ENCODE peak calls at places on chromosomes 13 and 19, in four cellular contexts. E, X, G and Y are unnamed samples.
A peak's percentile ranks its signal among the peaks of the same experiment; 100 is the strongest.

GRCh38 chr19:13092608-13093260 is 9.9 kb downstream of the LYL1 start:
- DNase-seq in E (no peak), X (no peak), G (no peak), Y (no peak)

GRCh38 chr13:51768976-51769375 is 35.0 kb downstream of the DHRS12 start:
- DNase-seq in E (no peak), X (no peak), G (no peak), Y (no peak)

GRCh38 chr13:36767276-36767675 is 51.7 kb upstream of the RFXAP start:
- DNase-seq in E (no peak), X (no peak), G (no peak), Y (no peak)

GRCh38 chr19:6532244-6532999 is 1.6 kb downstream of the TNFSF9 start:
- DNase-seq in E (no peak), X (no peak), G (no peak), Y (no peak)

GRCh38 chr13:40317980-40318327 is 348.5 kb downstream of the FOXO1 start:
- DNase-seq in E (no peak), X (no peak), G (no peak), Y (no peak)

GRCh38 chr13:61884830-61885229 is 469.2 kb upstream of the PCDH20 start:
- DNase-seq in E (no peak), X (no peak), G (no peak), Y (no peak)

GRCh38 chr19:35427187-35427586 is 20.9 kb upstream of the FFAR2 start:
- DNase-seq in E (no peak), X (no peak), G (no peak), Y (no peak)

GRCh38 chr13:74191036-74191809 is 57.0 kb upstream of the KLF12 start:
- DNase-seq in E (no peak), X (no peak), G (no peak), Y (no peak)

GRCh38 chr19:35296644-35297514 is 4.9 kb downstream of the MAG start:
- DNase-seq in E (no peak), X (no peak), G (no peak), Y (no peak)

DNA sequence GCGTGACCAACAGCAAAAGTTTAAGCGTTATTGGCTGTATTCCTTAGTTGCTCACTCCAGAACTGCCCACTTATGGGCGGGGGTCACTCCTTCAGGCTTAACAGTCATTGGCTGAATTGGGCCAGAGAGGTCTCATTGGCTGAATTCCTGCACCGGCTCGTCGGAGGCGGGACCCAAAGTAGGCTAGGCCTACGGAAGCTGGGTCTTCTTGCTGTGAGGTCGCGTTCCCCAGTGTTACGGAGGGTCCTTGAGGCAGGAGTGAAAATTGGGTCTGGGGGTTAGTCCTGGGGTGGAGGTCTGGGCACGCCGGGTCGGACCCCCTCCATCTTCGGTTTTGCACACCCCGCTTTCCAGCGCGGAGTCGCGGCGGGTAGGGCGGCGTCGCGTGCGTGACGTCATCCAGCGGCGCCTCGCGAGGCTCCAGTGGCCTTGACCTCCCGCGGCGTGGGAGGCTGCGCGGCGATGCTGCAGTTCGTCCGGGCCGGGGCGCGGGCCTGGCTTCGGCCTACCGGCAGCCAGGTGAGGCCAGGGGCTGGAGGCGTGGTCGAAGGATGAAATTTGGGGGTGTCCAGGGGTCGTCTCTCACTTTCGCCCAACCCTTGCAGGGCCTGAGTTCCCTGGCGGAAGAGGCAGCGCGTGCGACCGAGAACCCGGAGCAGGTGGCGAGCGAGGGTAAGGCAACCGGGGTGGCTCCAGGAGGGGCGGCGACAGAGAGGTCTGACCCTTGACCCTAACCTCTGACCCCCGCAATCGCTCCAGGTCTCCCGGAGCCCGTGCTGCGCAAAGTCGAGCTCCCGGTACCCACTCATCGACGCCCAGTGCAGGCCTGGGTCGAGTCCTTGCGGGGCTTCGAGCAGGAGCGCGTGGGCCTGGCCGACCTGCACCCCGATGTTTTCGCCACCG is at the start of gene MRPL4:
- DNase-seq in E (peak; percentile 94), X (peak; percentile 98), G (peak; percentile 98), Y (peak; percentile 95)
- H3K27ac ChIP-seq in E (peak within 1 kb of the TSS; percentile 89), X (peak within 1 kb of the TSS; percentile 85), G (peak within 1 kb of the TSS; percentile 82), Y (peak within 1 kb of the TSS; percentile 57)

DNA sequence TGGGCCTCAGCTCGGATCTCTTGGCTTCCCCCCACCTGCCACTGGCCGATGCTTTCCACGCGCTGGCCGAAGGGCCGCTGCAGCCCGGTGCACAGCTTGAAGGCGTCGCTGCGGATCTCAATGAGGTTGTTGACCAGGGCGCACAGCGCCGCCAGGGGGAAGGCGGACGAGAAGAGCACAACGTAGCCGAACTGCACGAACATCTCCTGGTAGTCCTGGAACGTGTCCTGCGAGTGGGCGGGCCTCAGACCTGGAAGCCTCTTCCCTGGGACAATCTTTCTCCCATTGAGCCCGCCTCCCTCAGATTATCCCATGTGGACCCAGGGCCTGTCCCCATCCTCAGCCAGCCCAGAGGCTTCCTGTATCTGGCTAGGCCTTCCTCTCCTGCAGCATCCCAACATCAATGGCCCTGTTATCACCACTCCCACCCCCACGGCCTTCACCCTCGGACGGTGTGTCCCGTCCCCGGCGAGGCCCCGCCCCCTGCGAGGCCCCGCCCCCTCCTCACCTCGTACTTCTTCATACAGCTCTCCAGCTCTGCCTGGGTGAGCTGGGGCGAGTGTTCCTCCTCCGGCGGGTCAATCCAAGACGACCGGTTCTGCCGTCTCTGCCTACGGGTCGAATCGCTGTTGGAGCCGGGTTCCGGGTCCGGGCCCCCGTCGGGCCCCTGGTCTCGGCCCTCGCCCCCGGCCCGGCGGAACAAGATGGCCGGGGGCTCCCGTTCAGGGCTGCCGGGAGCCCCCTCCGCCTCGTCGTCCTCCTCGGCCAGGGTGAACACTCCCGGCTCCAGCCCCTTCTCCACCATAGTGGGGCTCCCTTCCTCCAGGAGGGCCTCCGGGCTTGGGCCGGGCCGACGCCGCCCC is 6.8 kb downstream of the ANO8 start:
- DNase-seq in E (no peak), X (peak; percentile 94), G (peak; percentile 94), Y (no peak)
- TF ChIP-seq CTCF in E (no peak), X (peak; percentile 67), G (peak; percentile 56), Y (no peak)

GRCh38 chr19:37925212-37925611 is 18.2 kb downstream of the SIPA1L3 start:
- DNase-seq in E (no peak), X (no peak), G (no peak), Y (no peak)
- H3K27ac ChIP-seq in E (no peak overlapping the region), X (no peak overlapping the region), G (no peak overlapping the region), Y (no peak overlapping the region)

DNA sequence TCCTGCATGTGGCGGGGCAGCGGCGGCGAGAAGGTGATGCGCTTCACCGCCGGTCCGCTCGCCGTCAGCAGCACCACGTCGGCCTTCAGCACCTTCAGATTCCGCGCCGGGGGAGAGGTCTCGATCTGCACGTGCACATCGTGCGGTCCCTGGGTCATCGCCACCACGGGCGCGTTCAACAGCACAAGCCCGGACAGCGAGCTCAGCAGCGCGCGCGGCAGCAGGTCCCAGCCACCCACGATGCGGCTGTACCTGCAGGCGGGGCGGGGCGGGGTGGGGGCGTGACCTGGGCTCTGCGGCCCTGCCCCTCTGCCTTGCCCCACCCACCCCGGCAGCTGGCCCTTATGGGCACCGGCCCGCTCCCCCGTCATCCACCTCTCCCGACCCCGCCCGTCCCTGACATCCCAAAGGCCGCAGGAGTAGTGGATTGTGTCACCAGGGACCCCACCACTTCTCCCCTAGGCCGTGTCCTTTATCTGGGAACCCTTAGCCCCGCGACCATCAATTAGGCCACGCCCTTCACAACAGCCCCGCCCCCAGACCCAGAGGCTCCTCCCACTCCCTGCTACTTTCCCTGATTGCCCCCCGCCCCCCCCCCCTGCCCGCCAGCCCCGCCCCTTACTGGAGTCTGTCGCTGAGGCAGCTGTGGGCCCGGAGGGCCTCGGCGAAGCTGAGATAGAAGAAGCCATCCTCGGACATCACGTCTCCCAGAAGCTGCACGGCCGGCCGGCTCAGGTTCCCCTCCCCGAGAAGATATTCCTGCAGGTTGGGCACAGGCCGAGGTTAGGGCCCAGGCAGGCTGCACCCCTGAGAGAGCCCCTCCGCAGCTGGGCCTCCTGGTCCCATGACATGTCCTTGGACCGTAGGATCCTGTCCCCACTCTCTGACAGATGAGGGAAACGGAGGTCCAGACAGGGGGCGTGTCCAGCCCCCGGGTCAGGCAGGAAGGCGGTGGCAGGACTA is 6.1 kb downstream of the IL4I1 start:
- DNase-seq in E (no peak), X (no peak), G (peak; percentile 62), Y (no peak)
- TF ChIP-seq CTCF in E (peak; percentile 38), X (no peak), G (no peak), Y (peak; percentile 6)